ENCODE peak calls at places on chromosomes 4 and X, in seven cellular contexts. B, Y, X, R, J, P and G are unnamed samples.

GRCh38 chrX:43225626-43226328 is 430.3 kb upstream of the MAOA start:
- DNase-seq in B (no peak), Y (no peak), X (no peak), R (no peak), J (no peak), P (no peak), G (no peak)

GRCh38 chrX:155637714-155638113 is 25.0 kb upstream of the TMLHE start:
- DNase-seq in B (no peak), Y (no peak), X (no peak), R (no peak), J (no peak), P (no peak), G (no peak)

GRCh38 chr4:34148322-34148908 is 2095.9 kb downstream of the ARAP2 start:
- DNase-seq in B (no peak), Y (no peak), X (no peak), R (peak; percentile 62), J (no peak), P (no peak), G (no peak)

GRCh38 chr4:1399508-1400190 is 6.6 kb downstream of the NKX1-1 start:
- DNase-seq in B (no peak), Y (no peak), X (no peak), R (no peak), J (no peak), P (no peak), G (no peak)

GRCh38 chrX:49183701-49184281 is 2.4 kb downstream of the PRICKLE3 start:
- DNase-seq in B (no peak), Y (no peak), X (no peak), R (no peak), J (no peak), P (no peak), G (no peak)

GRCh38 chrX:14899607-14900006 is 26.4 kb downstream of the MOSPD2 start:
- DNase-seq in B (no peak), Y (no peak), X (peak; percentile 51), R (peak; percentile 76), J (no peak), P (no peak), G (no peak)

GRCh38 chr4:82372502-82372873 is 1.3 kb downstream of the HNRNPD start:
- DNase-seq in B (no peak), Y (peak; percentile 15), X (no peak), R (peak; percentile 61), J (peak; percentile 33), P (peak; percentile 12), G (no peak)

GRCh38 chrX:31269914-31270313 is 198.1 kb upstream of the FTHL17 start:
- DNase-seq in B (no peak), Y (no peak), X (no peak), R (no peak), J (no peak), P (no peak), G (no peak)

GRCh38 chrX:132086717-132087116 is 41.1 kb downstream of the FRMD7 start:
- DNase-seq in B (no peak), Y (no peak), X (peak; percentile 29), R (peak; percentile 53), J (no peak), P (no peak), G (no peak)

GRCh38 chr4:62930884-62931283 is 1478.4 kb downstream of the TECRL start:
- DNase-seq in B (no peak), Y (no peak), X (no peak), R (no peak), J (no peak), P (no peak), G (no peak)

GRCh38 chr4:67035501-67035900 is 509.8 kb downstream of the CENPC start:
- DNase-seq in B (no peak), Y (no peak), X (peak; percentile 77), R (peak; percentile 60), J (no peak), P (no peak), G (no peak)

GRCh38 chr4:73859614-73860088 is 6.6 kb downstream of the PF4V1 start:
- DNase-seq in B (no peak), Y (no peak), X (peak; percentile 85), R (no peak), J (no peak), P (no peak), G (no peak)

GRCh38 chr4:69910016-69910782 is 20.7 kb upstream of the CSN1S1 start:
- DNase-seq in B (no peak), Y (no peak), X (peak; percentile 85), R (peak; percentile 4), J (no peak), P (no peak), G (no peak)

GRCh38 chrX:2707334-2707760 is 16.3 kb downstream of the CD99 start:
- DNase-seq in B (peak; percentile 25), Y (no peak), X (peak; percentile 64), R (peak; percentile 96), J (no peak), P (no peak), G (no peak)

GRCh38 chr4:8015512-8015911 is 75.9 kb upstream of the AFAP1 start:
- DNase-seq in B (no peak), Y (peak; percentile 39), X (peak; percentile 40), R (peak; percentile 41), J (no peak), P (peak; percentile 15), G (peak; percentile 3)

GRCh38 chr4:127165971-127166370 is 466.8 kb upstream of the INTU start:
- DNase-seq in B (no peak), Y (no peak), X (no peak), R (peak; percentile 19), J (no peak), P (no peak), G (no peak)

GRCh38 chr4:168630445-168631187 is 133.8 kb downstream of the PALLD start:
- DNase-seq in B (no peak), Y (no peak), X (peak; percentile 65), R (peak; percentile 87), J (no peak), P (no peak), G (no peak)

GRCh38 chrX:21986596-21986995 is 45.5 kb upstream of the PHEX start:
- DNase-seq in B (no peak), Y (no peak), X (peak; percentile 65), R (no peak), J (no peak), P (no peak), G (no peak)

GRCh38 chr4:184248216-184248615 is 30.5 kb upstream of the ENPP6 start:
- DNase-seq in B (no peak), Y (no peak), X (peak; percentile 8), R (no peak), J (no peak), P (no peak), G (no peak)

GRCh38 chr4:153024466-153024865 is 88.3 kb downstream of the FHDC1 start:
- DNase-seq in B (no peak), Y (no peak), X (no peak), R (no peak), J (no peak), P (no peak), G (no peak)

GRCh38 chrX:31384471-31384870 is 312.6 kb upstream of the FTHL17 start:
- DNase-seq in B (no peak), Y (no peak), X (no peak), R (no peak), J (no peak), P (no peak), G (no peak)

GRCh38 chrX:15855562-15856256 is 1.1 kb upstream of the AP1S2 start:
- DNase-seq in B (no peak), Y (no peak), X (no peak), R (no peak), J (no peak), P (no peak), G (no peak)

GRCh38 chrX:107818900-107819521 is 6.7 kb upstream of the MID2 start:
- DNase-seq in B (no peak), Y (no peak), X (no peak), R (no peak), J (no peak), P (no peak), G (no peak)

GRCh38 chrX:21993265-21993664 is 38.9 kb upstream of the PHEX start:
- DNase-seq in B (no peak), Y (peak; percentile 8), X (no peak), R (no peak), J (no peak), P (no peak), G (no peak)

GRCh38 chrX:107721318-107721717 is 54.3 kb downstream of the TSC22D3 start:
- DNase-seq in B (no peak), Y (no peak), X (no peak), R (no peak), J (no peak), P (no peak), G (no peak)

GRCh38 chr4:85147481-85148076 is 181.1 kb upstream of the WDFY3 start:
- DNase-seq in B (no peak), Y (peak; percentile 80), X (peak; percentile 79), R (peak; percentile 67), J (no peak), P (peak; percentile 45), G (peak; percentile 74)

GRCh38 chr4:3042226-3042625 is 32.1 kb downstream of the HTT-AS start:
- DNase-seq in B (no peak), Y (no peak), X (no peak), R (no peak), J (no peak), P (no peak), G (peak; percentile 14)

GRCh38 chr4:62057060-62057459 is 856.9 kb downstream of the ADGRL3 start:
- DNase-seq in B (no peak), Y (no peak), X (no peak), R (no peak), J (no peak), P (no peak), G (no peak)

GRCh38 chrX:7346021-7346420 is 198.1 kb upstream of the PUDP start:
- DNase-seq in B (no peak), Y (no peak), X (peak; percentile 39), R (peak; percentile 42), J (no peak), P (no peak), G (no peak)

GRCh38 chrX:43822015-43822414 is 60.2 kb downstream of the MAOB start:
- DNase-seq in B (no peak), Y (no peak), X (peak; percentile 20), R (peak; percentile 23), J (no peak), P (no peak), G (no peak)

GRCh38 chrX:14964500-14964899 is 91.3 kb downstream of the MOSPD2 start:
- DNase-seq in B (no peak), Y (no peak), X (peak; percentile 23), R (peak; percentile 55), J (no peak), P (no peak), G (no peak)

GRCh38 chrX:120269379-120270035 is 18.9 kb downstream of the ZBTB33 start:
- DNase-seq in B (no peak), Y (no peak), X (peak; percentile 11), R (no peak), J (no peak), P (no peak), G (no peak)

GRCh38 chr4:4854649-4855292 is 4.7 kb upstream of the MSX1 start:
- DNase-seq in B (no peak), Y (no peak), X (no peak), R (no peak), J (no peak), P (no peak), G (no peak)

GRCh38 chr4:11488657-11489448 is 60.2 kb upstream of the HS3ST1 start:
- DNase-seq in B (no peak), Y (no peak), X (peak; percentile 56), R (no peak), J (no peak), P (no peak), G (no peak)

GRCh38 chr4:7333801-7334421 is 100.8 kb downstream of the PSAPL1 start:
- DNase-seq in B (no peak), Y (no peak), X (no peak), R (no peak), J (no peak), P (no peak), G (no peak)

GRCh38 chr4:81818385-81818784 is 346.7 kb upstream of the RASGEF1B start:
- DNase-seq in B (no peak), Y (no peak), X (no peak), R (no peak), J (no peak), P (no peak), G (no peak)

GRCh38 chr4:139223682-139224317 is 46.8 kb upstream of the ELF2 start:
- DNase-seq in B (no peak), Y (no peak), X (peak; percentile 92), R (peak; percentile 52), J (no peak), P (peak; percentile 59), G (peak; percentile 52)

GRCh38 chr4:1992468-1993168 is 16.2 kb downstream of the NELFA start:
- DNase-seq in B (no peak), Y (peak; percentile 5), X (peak; percentile 55), R (no peak), J (no peak), P (peak; percentile 74), G (peak; percentile 64)